ENCODE peak calls at places on chromosome 1, in seven cellular contexts. G is LoVo; Q is PC-9; R is RCC 7860; V is esophagus squamous epithelium; L is CD4-positive, alpha-beta T cell; E is SHP77. N is an unnamed sample.

GRCh38 chr1:167663002-167663772 is 33.2 kb downstream of the RCSD1 start:
- DNase-seq in V (no peak), E (peak; percentile 20), Q (no peak), L (no peak), R (peak; percentile 44), G (no peak), N (no peak)

GRCh38 chr1:93338426-93338825 is 7.3 kb upstream of the DR1 start:
- DNase-seq in L (no peak), R (peak; percentile 73), E (no peak), G (peak; percentile 37), V (no peak), Q (peak; percentile 96), N (no peak)

GRCh38 chr1:17636612-17637011 is 97.1 kb downstream of the ARHGEF10L start:
- DNase-seq in G (peak; percentile 2), V (no peak), Q (peak; percentile 38), R (peak; percentile 29), E (no peak), L (no peak), N (no peak)

GRCh38 chr1:155261401-155261887 is 716 bp downstream of the SCAMP3 start:
- DNase-seq in G (no peak), R (peak; percentile 29), E (peak; percentile 43), Q (no peak), L (no peak), V (no peak), N (no peak)

GRCh38 chr1:50333595-50333974 is 89.7 kb downstream of the DMRTA2 start:
- DNase-seq in R (no peak), L (peak; percentile 26), Q (no peak), G (peak; percentile 74), E (peak; percentile 55), V (no peak), N (no peak)

GRCh38 chr1:191702124-191702523 is 456.1 kb upstream of the RGS18 start:
- DNase-seq in R (no peak), V (no peak), E (no peak), L (no peak), G (no peak), Q (no peak), N (no peak)

GRCh38 chr1:61183471-61184034 is 101.2 kb downstream of the NFIA start:
- DNase-seq in Q (no peak), E (peak; percentile 67), G (no peak), R (no peak), V (no peak), L (no peak), N (no peak)

GRCh38 chr1:226355016-226355415 is 46.1 kb upstream of the LIN9 start:
- DNase-seq in L (no peak), G (no peak), E (no peak), Q (no peak), V (no peak), R (no peak), N (no peak)

GRCh38 chr1:31761883-31762282 is 2.3 kb downstream of the ADGRB2 start:
- DNase-seq in L (no peak), G (no peak), Q (no peak), R (peak; percentile 77), V (no peak), E (no peak), N (no peak)

GRCh38 chr1:210394281-210394798 is 65.6 kb downstream of the HHAT start:
- DNase-seq in L (no peak), Q (no peak), E (no peak), G (no peak), R (peak; percentile 14), V (no peak), N (no peak)

GRCh38 chr1:244414543-244414942 is 37.2 kb downstream of the ADSS2 start:
- DNase-seq in L (no peak), R (no peak), E (no peak), G (no peak), Q (peak; percentile 47), V (no peak), N (no peak)

GRCh38 chr1:209354111-209354839 is 229.2 kb upstream of the CAMK1G start:
- DNase-seq in Q (peak; percentile 78), V (no peak), E (peak; percentile 82), R (peak; percentile 78), L (peak; percentile 34), G (peak; percentile 70), N (peak; percentile 56)